ENCODE peak calls at places on chromosome 21, in eight cellular contexts. B, U, O, Q, K, J, C and V are unnamed samples.

GRCh38 chr21:36629061-36629460 is 69.9 kb upstream of the SIM2 start:
- DNase-seq in B (no peak), J (no peak), O (no peak), K (no peak), C (no peak), U (no peak), Q (no peak), V (no peak)

GRCh38 chr21:27369962-27370578 is 403.2 kb upstream of the ADAMTS5 start:
- DNase-seq in O (no peak), K (no peak), U (no peak), Q (no peak), C (no peak), J (no peak), B (no peak), V (no peak)

GRCh38 chr21:26949830-26950229 is 17.1 kb downstream of the ADAMTS5 start:
- DNase-seq in U (no peak), Q (no peak), O (no peak), C (no peak), K (no peak), B (no peak), J (no peak), V (no peak)

GRCh38 chr21:41142051-41142795 is 25.7 kb upstream of the BACE2 start:
- DNase-seq in Q (no peak), O (peak; percentile 82), J (no peak), U (no peak), B (no peak), K (no peak), C (peak; percentile 21), V (peak; percentile 38)

GRCh38 chr21:29793712-29794111 is 146.1 kb downstream of the GRIK1 start:
- DNase-seq in J (no peak), K (no peak), Q (no peak), U (no peak), B (no peak), C (no peak), O (no peak), V (no peak)

GRCh38 chr21:36955783-36956182 is 10.7 kb downstream of the HLCS start:
- DNase-seq in K (no peak), J (no peak), O (no peak), U (no peak), C (no peak), B (no peak), Q (no peak), V (no peak)

GRCh38 chr21:8991968-8992621 is 1529.3 kb upstream of the TPTE start:
- DNase-seq in J (no peak), K (no peak), Q (no peak), B (no peak), U (no peak), O (peak; percentile 78), C (no peak), V (no peak)

GRCh38 chr21:38958940-38959685 is 153.4 kb downstream of the ETS2 start:
- DNase-seq in J (no peak), B (peak; percentile 29), Q (peak; percentile 71), C (no peak), K (no peak), O (peak; percentile 79), U (peak; percentile 67), V (peak; percentile 77)

GRCh38 chr21:46022551-46023107 is 41.1 kb downstream of the COL6A1 start:
- DNase-seq in B (no peak), Q (peak; percentile 4), J (no peak), K (no peak), O (no peak), C (no peak), U (peak; percentile 40), V (no peak)
- H3K4me3 ChIP-seq in B (no peak overlapping the region), Q (no peak overlapping the region), J (no peak overlapping the region), K (no peak overlapping the region), O (no peak overlapping the region), C (no peak overlapping the region), U (no peak overlapping the region), V (no peak overlapping the region)

DNA sequence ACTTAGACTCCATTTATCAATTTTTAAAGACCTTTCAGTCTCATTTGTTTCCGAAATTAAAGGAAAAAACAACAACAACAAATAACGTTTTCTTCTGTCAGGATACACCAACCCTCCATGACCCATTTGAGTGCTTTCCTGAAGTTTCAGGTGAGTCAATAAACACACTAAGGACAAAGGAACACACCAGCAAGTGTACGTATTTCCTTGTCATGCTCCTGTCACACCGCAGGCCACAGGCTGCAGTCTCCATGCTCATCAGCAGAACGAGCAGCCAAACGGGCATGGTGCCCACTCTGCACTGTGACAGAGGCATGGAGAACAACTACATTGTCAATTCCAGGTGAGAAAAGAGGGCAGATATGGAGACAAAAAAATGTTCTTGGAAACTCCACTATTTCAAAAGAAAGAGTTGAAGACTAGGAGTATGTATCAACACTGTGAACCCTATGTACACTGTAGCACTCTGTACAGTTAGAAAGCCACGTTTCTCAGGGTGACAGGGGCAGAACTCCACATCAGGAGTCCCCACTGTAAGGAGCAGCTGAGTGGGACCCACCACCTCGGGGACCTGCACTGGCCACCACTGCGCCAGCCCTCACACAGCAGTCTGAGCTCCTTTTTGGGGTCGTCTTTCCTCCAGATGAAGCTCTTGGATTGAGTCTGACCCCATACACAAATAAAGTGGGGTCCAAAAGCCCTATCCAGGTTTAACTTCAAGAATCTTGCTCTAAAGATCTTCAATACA is 2.6 kb downstream of the PTTG1IP start:
- DNase-seq in C (no peak), K (no peak), Q (no peak), O (peak; percentile 39), B (no peak), U (no peak), J (no peak), V (peak; percentile 28)
- H3K4me3 ChIP-seq in C (no peak overlapping the region), K (no peak overlapping the region), Q (no peak overlapping the region), O (no peak overlapping the region), B (peak overlapping the region; percentile 96), U (no peak overlapping the region), J (peak overlapping the region; percentile 83), V (no peak overlapping the region)

GRCh38 chr21:35204850-35205564 is 155.9 kb upstream of the RUNX1 start:
- DNase-seq in B (peak; percentile 55), C (no peak), O (no peak), J (no peak), K (no peak), U (peak; percentile 83), Q (peak; percentile 66), V (peak; percentile 34)
- H3K4me3 ChIP-seq in B (peak overlapping the region; percentile 31), C (no peak overlapping the region), O (no peak overlapping the region), J (peak overlapping the region; percentile 12), K (peak overlapping the region; percentile 18), U (peak overlapping the region; percentile 2), Q (no peak overlapping the region), V (peak overlapping the region; percentile 28)

GRCh38 chr21:34835526-34835925 is 166.7 kb downstream of the CLIC6 start:
- DNase-seq in C (no peak), Q (no peak), J (no peak), B (peak; percentile 75), O (no peak), U (peak; percentile 41), K (no peak), V (peak; percentile 39)

GRCh38 chr21:34834852-34835501 is 166.2 kb downstream of the CLIC6 start:
- DNase-seq in Q (no peak), O (no peak), U (no peak), K (no peak), J (no peak), B (no peak), C (no peak), V (no peak)

GRCh38 chr21:34834307-34834706 is 165.5 kb downstream of the CLIC6 start:
- DNase-seq in O (no peak), K (no peak), Q (no peak), U (no peak), C (no peak), B (no peak), J (no peak), V (no peak)

GRCh38 chr21:34836933-34837505 is 168.2 kb downstream of the CLIC6 start:
- DNase-seq in O (no peak), Q (no peak), J (no peak), K (no peak), U (no peak), B (no peak), C (no peak), V (no peak)

DNA sequence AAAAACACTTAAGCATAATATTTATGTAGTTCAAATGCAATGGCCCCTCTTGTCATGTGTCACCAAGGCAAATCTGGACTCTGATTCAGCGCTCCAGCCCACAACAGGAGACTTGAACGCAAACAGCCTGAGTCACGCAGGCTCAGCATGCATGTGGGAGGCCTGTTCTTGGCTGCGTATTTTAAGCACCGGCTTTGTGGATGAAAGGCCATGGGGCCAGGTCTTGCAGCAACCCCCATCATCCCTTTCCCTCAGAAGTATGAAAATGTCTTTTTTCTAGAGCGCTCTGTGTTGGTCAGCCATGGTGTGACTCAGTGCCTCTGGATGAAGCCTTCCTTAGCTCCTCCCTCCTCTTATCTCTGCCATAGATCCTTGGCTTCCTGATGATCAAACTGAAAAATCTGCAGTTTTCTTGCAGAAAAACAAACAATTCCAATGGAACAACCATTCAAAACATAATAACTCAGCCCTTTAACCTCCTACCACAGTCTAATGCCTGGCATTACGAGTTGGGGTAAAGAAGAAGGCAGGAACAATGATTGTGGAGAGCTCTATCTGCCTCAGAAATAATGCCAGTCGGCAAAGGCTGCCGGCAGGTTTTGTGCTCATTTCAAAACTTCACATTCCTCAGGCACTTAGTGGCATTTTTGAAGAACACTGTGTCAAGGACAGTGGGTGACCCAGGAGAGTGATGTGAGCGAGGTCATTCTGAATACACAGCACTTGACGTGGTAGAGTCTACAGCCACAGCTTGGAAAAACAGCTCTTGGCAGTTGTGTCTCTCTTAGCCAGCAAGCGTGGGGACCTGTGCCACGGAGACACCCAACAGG is 167.5 kb downstream of the CLIC6 start:
- DNase-seq in Q (peak; percentile 85), O (peak; percentile 97), U (peak; percentile 70), B (peak; percentile 83), C (no peak), J (no peak), K (no peak), V (peak; percentile 64)
- H3K4me3 ChIP-seq in Q (no peak overlapping the region), O (no peak overlapping the region), U (no peak overlapping the region), B (no peak overlapping the region), C (no peak overlapping the region), J (no peak overlapping the region), K (no peak overlapping the region), V (peak overlapping the region; percentile 18)